ENCODE peak calls at places on chromosomes 2 and 18, in four cellular contexts. P is fibroblast of lung, F is endothelial cell of umbilical vein, W is neural progenitor cell. I is an unnamed sample. For H3K79me2, the result is how much of the 10 kb centered on the place peaks cover.

GRCh38 chr18:56298935-56299334 is 339.5 kb downstream of the TXNL1 start:
- DNase-seq in P (peak), F (peak), W (no peak), I (no peak)

GRCh38 chr2:241195506-241196130 is 7.1 kb downstream of the ANO7 start:
- DNase-seq in P (no peak), F (no peak), W (no peak), I (no peak)

GRCh38 chr2:6909431-6910385 is 7.5 kb upstream of the RNF144A start:
- DNase-seq in P (no peak), F (no peak), W (no peak), I (no peak)

GRCh38 chr18:77762632-77763031 is 513.0 kb downstream of the GALR1 start:
- DNase-seq in P (no peak), F (no peak), W (peak), I (no peak)

GRCh38 chr2:237473474-237474453 is 13.3 kb upstream of the MLPH start:
- DNase-seq in P (peak), F (no peak), W (no peak), I (no peak)

GRCh38 chr2:238709324-238709723 is 138.6 kb upstream of the TWIST2 start:
- DNase-seq in P (no peak), F (no peak), W (peak), I (no peak)

GRCh38 chr2:221853297-221853696 is 281.2 kb upstream of the EPHA4 start:
- DNase-seq in P (no peak), F (no peak), W (no peak), I (no peak)

GRCh38 chr2:221198309-221198708 is 373.8 kb downstream of the EPHA4 start:
- DNase-seq in P (no peak), F (no peak), W (no peak), I (no peak)

GRCh38 chr2:104755026-104755856 is 98.7 kb upstream of the POU3F3 start:
- DNase-seq in P (peak), F (no peak), W (no peak), I (no peak)

GRCh38 chr2:219997341-219997851 is 370.0 kb downstream of the SLC4A3 start:
- DNase-seq in P (peak), F (no peak), W (peak), I (peak)

GRCh38 chr2:179614121-179614520 is 247.3 kb downstream of the ZNF385B start:
- DNase-seq in P (peak), F (no peak), W (no peak), I (no peak)

GRCh38 chr2:74537140-74537539 is 7.4 kb downstream of the HTRA2 start:
- DNase-seq in P (no peak), F (no peak), W (no peak), I (no peak)

GRCh38 chr2:72864500-72864899 is 22.7 kb upstream of the SPR start:
- DNase-seq in P (peak), F (peak), W (no peak), I (no peak)

GRCh38 chr2:205680067-205680466 is 2.2 kb upstream of the NRP2 start:
- DNase-seq in P (peak), F (peak), W (peak), I (peak)

GRCh38 chr2:11129598-11130449 is 25.4 kb upstream of the SLC66A3 start:
- DNase-seq in P (peak), F (no peak), W (peak), I (peak)

GRCh38 chr2:54503192-54503591 is 47.1 kb downstream of the SPTBN1 start:
- DNase-seq in P (no peak), F (peak), W (peak), I (peak)

GRCh38 chr2:178177066-178177679 is 17.1 kb upstream of the OSBPL6 start:
- DNase-seq in P (peak), F (no peak), W (no peak), I (no peak)

GRCh38 chr2:189836644-189837043 is 52.4 kb downstream of the PMS1 start:
- DNase-seq in P (peak), F (peak), W (no peak), I (no peak)

GRCh38 chr2:114068438-114068837 is 178.5 kb downstream of the ACTR3 start:
- DNase-seq in P (no peak), F (no peak), W (peak), I (no peak)

GRCh38 chr2:88540346-88540745 is 86.9 kb downstream of the EIF2AK3 start:
- DNase-seq in P (peak), F (no peak), W (no peak), I (no peak)

GRCh38 chr2:156797832-156798231 is 361.7 kb downstream of the GPD2 start:
- DNase-seq in P (no peak), F (no peak), W (no peak), I (no peak)

GRCh38 chr18:25759111-25759510 is 331.3 kb downstream of the SS18 start:
- DNase-seq in P (peak), F (no peak), W (no peak), I (no peak)

GRCh38 chr2:42102606-42103450 is 55.0 kb downstream of the PKDCC start:
- DNase-seq in P (peak), F (no peak), W (peak), I (peak)

GRCh38 chr2:95333888-95334338 is 36.8 kb downstream of the KCNIP3 start:
- DNase-seq in P (peak), F (no peak), W (no peak), I (no peak)

GRCh38 chr2:102520801-102521200 is 47.8 kb downstream of the SLC9A4 start:
- DNase-seq in P (peak), F (no peak), W (no peak), I (no peak)

GRCh38 chr2:231323316-231323715 is 72.2 kb upstream of the B3GNT7 start:
- DNase-seq in P (no peak), F (no peak), W (no peak), I (no peak)

GRCh38 chr2:99879481-99879880 is 262.9 kb downstream of the AFF3 start:
- DNase-seq in P (peak), F (peak), W (no peak), I (no peak)

GRCh38 chr2:182366625-182367024 is 60.2 kb downstream of the PDE1A start:
- DNase-seq in P (peak), F (no peak), W (no peak), I (no peak)

GRCh38 chr2:233756429-233757081 is 3.5 kb upstream of the UGT1A1 start:
- DNase-seq in P (no peak), F (no peak), W (no peak), I (no peak)

GRCh38 chr2:37523861-37524362 is 147.5 kb downstream of the CDC42EP3 start:
- DNase-seq in P (peak), F (peak), W (no peak), I (no peak)

GRCh38 chr2:72154386-72154785 is 6.7 kb upstream of the CYP26B1 start:
- DNase-seq in P (no peak), F (no peak), W (no peak), I (no peak)

GRCh38 chr2:48127612-48128191 is 221.4 kb upstream of the FBXO11 start:
- DNase-seq in P (peak), F (no peak), W (no peak), I (no peak)

GRCh38 chr2:21633531-21634310 is 510.0 kb downstream of the TDRD15 start:
- DNase-seq in P (no peak), F (no peak), W (peak), I (peak)

GRCh38 chr18:74494514-74494913 is 1.6 kb upstream of the CNDP2 start:
- DNase-seq in P (no peak), F (no peak), W (no peak), I (no peak)

GRCh38 chr2:39718483-39718882 is 52.8 kb downstream of the TMEM178A start:
- DNase-seq in P (peak), F (no peak), W (no peak), I (no peak)

GRCh38 chr2:26847663-26848335 is at the start of gene DPYSL5:
- DNase-seq in P (no peak), F (no peak), W (peak), I (peak)

GRCh38 chr2:26848336-26849055 is 564 bp downstream of the DPYSL5 start:
- DNase-seq in P (no peak), F (no peak), W (peak), I (peak)

GRCh38 chr2:26850002-26850431 is 2.1 kb downstream of the DPYSL5 start:
- DNase-seq in P (no peak), F (no peak), W (peak), I (no peak)

GRCh38 chr2:26850565-26850964 is 2.6 kb downstream of the DPYSL5 start:
- DNase-seq in P (no peak), F (no peak), W (peak), I (no peak)

GRCh38 chr2:26849056-26850001 is 1.4 kb downstream of the DPYSL5 start:
- DNase-seq in P (no peak), F (no peak), W (peak), I (peak)
- H3K79me2 ChIP-seq in P (under half), F (under half), W (half or more), I (under half)

GRCh38 chr2:10091182-10091932 is 11.1 kb upstream of the CYS1 start:
- DNase-seq in P (no peak), F (no peak), W (no peak), I (no peak)
- H2AFZ ChIP-seq in P (no peak), F (no peak), W (no peak), I (no peak)

GRCh38 chr2:1739961-1740713 is 4.2 kb downstream of the PXDN start:
- DNase-seq in P (no peak), F (no peak), W (no peak), I (no peak)

GRCh38 chr2:1741851-1742250 is 2.5 kb downstream of the PXDN start:
- DNase-seq in P (no peak), F (no peak), W (no peak), I (no peak)

GRCh38 chr2:1742300-1742679 is 2.0 kb downstream of the PXDN start:
- DNase-seq in P (peak), F (no peak), W (no peak), I (peak)

GRCh38 chr2:1739322-1739957 is 4.9 kb downstream of the PXDN start:
- DNase-seq in P (no peak), F (peak), W (no peak), I (no peak)

DNA sequence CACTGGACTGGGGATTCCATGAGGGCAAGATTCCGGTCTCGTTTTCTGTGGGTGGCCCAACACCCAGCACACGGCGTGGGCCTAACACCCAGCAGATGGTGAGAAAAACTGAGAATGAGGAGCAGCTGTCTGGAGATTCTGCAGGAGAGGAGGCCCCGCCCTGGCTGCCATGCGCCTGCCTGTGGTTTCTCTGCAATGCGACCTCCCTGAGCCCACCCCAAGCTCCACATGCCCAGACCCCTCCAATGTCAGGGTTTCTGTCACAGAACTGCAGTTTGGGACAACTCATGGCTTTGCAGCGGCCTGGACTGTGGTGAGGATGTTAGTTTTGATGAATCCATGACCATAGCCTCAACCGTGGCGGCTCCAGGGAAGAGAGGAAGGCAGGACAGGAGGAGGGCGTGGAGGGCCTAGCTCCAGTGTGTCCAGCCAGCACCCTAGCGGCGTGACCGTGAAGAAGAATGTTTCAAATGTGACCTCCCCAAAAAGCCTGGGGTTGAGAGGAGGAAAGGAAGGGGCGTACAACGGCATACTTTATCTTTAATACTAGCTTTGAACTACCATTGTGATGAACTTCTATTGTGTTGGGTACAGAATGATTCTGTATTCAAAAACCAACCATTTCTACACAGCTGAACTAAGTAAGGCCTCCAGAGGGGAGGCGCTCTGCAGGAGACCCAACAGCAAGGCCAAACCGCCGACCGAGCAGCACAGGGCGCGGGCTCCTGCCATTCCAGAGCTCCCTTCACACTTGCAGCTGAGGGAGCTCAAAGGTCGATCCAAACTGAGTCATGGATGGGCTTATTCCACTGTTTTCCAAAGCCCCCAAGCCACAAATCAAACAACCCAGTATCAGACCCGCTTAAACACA is 3.4 kb downstream of the PXDN start:
- DNase-seq in P (no peak), F (no peak), W (no peak), I (no peak)
- H3K79me2 ChIP-seq in P (half or more), F (half or more), W (half or more), I (half or more)

GRCh38 chr2:70039366-70039765 is 47.9 kb upstream of the PCBP1 start:
- DNase-seq in P (no peak), F (no peak), W (no peak), I (no peak)
- H2AFZ ChIP-seq in P (no peak), F (no peak), W (no peak), I (no peak)

GRCh38 chr18:58300867-58301266 is 256.8 kb downstream of the NEDD4L start:
- DNase-seq in P (no peak), F (no peak), W (no peak), I (no peak)
- H3K79me2 ChIP-seq in P (under half), F (under half), W (under half), I (under half)

DNA sequence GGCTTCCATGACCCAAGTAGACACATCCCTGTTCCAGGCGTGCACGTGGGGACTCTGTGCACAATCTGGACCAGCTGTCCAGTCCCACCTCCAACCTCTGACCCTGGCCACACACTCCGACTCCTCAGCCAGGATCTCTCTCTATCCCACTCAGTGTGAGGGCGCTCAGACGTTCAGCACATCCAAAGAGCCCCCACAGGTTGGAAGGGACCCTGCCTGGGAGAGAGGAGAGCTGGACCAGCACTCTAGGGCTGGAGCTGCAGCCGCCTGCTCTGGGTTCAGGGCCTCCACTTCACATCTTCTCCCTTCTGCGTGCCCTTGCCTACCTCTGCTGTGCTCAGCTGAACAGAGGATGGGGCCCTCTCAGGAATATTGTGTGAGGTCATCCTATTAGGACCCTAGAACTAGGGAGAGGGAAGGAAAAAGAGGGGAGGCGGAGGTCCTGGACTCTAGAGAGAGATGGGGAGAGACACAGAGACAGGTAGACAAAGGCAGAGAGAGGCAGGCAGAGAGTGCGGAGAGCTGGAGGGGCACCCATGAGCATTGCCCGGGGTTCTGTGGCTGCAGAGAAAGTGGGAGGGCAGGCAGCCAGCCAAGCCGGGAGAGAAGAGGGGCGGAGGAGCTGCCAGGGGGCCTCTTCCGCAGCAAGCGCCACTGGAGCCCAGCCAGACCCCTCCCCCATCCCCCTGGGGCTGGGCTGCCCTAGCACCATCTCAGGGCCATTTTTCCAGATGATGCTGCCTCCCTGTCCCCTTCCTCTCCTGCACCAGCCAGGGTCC is 8.2 kb upstream of the TNS1 start:
- DNase-seq in P (no peak), F (no peak), W (no peak), I (peak)
- H2AFZ ChIP-seq in P (no peak), F (no peak), W (peak), I (peak)